ENCODE peak calls at places on chromosomes 5 and 9, in five cellular contexts. One of them, this sample, is unnamed.

GRCh38 chr9:131397100-131397790 is 3.4 kb downstream of the PRRC2B start:
- DNase-seq in T-helper 17 cell: no peak
- DNase-seq in naive thymus-derived CD4-positive, alpha-beta T cell: no peak
- DNase-seq in posterior cingulate gyrus: no peak
- DNase-seq in transverse colon: no peak
- DNase-seq in this sample: no peak

GRCh38 chr9:129501771-129502324 is 119.1 kb downstream of the C9orf50 start:
- DNase-seq in T-helper 17 cell: no peak
- DNase-seq in naive thymus-derived CD4-positive, alpha-beta T cell: no peak
- DNase-seq in posterior cingulate gyrus: no peak
- DNase-seq in transverse colon: no peak
- DNase-seq in this sample: no peak

GRCh38 chr9:96417610-96418073 is 528 bp downstream of the ZNF367 start:
- DNase-seq in T-helper 17 cell: peak
- DNase-seq in naive thymus-derived CD4-positive, alpha-beta T cell: no peak
- DNase-seq in transverse colon: peak
- DNase-seq in posterior cingulate gyrus: no peak
- DNase-seq in this sample: peak

GRCh38 chr5:100643473-100643872 is 108.3 kb downstream of the FAM174A start:
- DNase-seq in T-helper 17 cell: no peak
- DNase-seq in posterior cingulate gyrus: no peak
- DNase-seq in naive thymus-derived CD4-positive, alpha-beta T cell: no peak
- DNase-seq in transverse colon: no peak
- DNase-seq in this sample: no peak

GRCh38 chr5:84821924-84822323 is 437.2 kb upstream of the EDIL3 start:
- DNase-seq in transverse colon: no peak
- DNase-seq in T-helper 17 cell: no peak
- DNase-seq in naive thymus-derived CD4-positive, alpha-beta T cell: no peak
- DNase-seq in posterior cingulate gyrus: no peak
- DNase-seq in this sample: no peak

GRCh38 chr9:89372230-89372816 is 54.0 kb downstream of the SECISBP2 start:
- DNase-seq in transverse colon: no peak
- DNase-seq in naive thymus-derived CD4-positive, alpha-beta T cell: peak
- DNase-seq in posterior cingulate gyrus: no peak
- DNase-seq in T-helper 17 cell: no peak
- DNase-seq in this sample: no peak

GRCh38 chr5:66757834-66758396 is 161.7 kb downstream of the MAST4 start:
- DNase-seq in posterior cingulate gyrus: no peak
- DNase-seq in transverse colon: no peak
- DNase-seq in naive thymus-derived CD4-positive, alpha-beta T cell: no peak
- DNase-seq in T-helper 17 cell: no peak
- DNase-seq in this sample: no peak

GRCh38 chr9:98575379-98576346 is 133.1 kb downstream of the GABBR2 start:
- DNase-seq in posterior cingulate gyrus: peak
- DNase-seq in T-helper 17 cell: no peak
- DNase-seq in transverse colon: no peak
- DNase-seq in naive thymus-derived CD4-positive, alpha-beta T cell: no peak
- DNase-seq in this sample: no peak

GRCh38 chr9:118928723-118929122 is 440.5 kb downstream of the BRINP1 start:
- DNase-seq in T-helper 17 cell: no peak
- DNase-seq in transverse colon: no peak
- DNase-seq in posterior cingulate gyrus: no peak
- DNase-seq in naive thymus-derived CD4-positive, alpha-beta T cell: no peak
- DNase-seq in this sample: no peak

GRCh38 chr5:83375049-83375710 is 96.4 kb upstream of the VCAN start:
- DNase-seq in naive thymus-derived CD4-positive, alpha-beta T cell: no peak
- DNase-seq in T-helper 17 cell: no peak
- DNase-seq in transverse colon: no peak
- DNase-seq in posterior cingulate gyrus: no peak
- DNase-seq in this sample: no peak

GRCh38 chr5:142886956-142887355 is 116.8 kb downstream of the ARHGAP26 start:
- DNase-seq in transverse colon: no peak
- DNase-seq in naive thymus-derived CD4-positive, alpha-beta T cell: no peak
- DNase-seq in T-helper 17 cell: no peak
- DNase-seq in posterior cingulate gyrus: no peak
- DNase-seq in this sample: no peak

GRCh38 chr9:14806941-14807340 is 84.4 kb upstream of the CER1 start:
- DNase-seq in posterior cingulate gyrus: no peak
- DNase-seq in naive thymus-derived CD4-positive, alpha-beta T cell: no peak
- DNase-seq in transverse colon: no peak
- DNase-seq in T-helper 17 cell: no peak
- DNase-seq in this sample: no peak

GRCh38 chr5:57626703-57627102 is 144.1 kb upstream of the ACTBL2 start:
- DNase-seq in posterior cingulate gyrus: no peak
- DNase-seq in transverse colon: no peak
- DNase-seq in naive thymus-derived CD4-positive, alpha-beta T cell: no peak
- DNase-seq in T-helper 17 cell: no peak
- DNase-seq in this sample: no peak

GRCh38 chr5:60161340-60161934 is 267.9 kb upstream of the PDE4D start:
- DNase-seq in transverse colon: no peak
- DNase-seq in posterior cingulate gyrus: no peak
- DNase-seq in naive thymus-derived CD4-positive, alpha-beta T cell: no peak
- DNase-seq in T-helper 17 cell: no peak
- DNase-seq in this sample: no peak

GRCh38 chr5:106321242-106321641 is 1349.5 kb downstream of the EFNA5 start:
- DNase-seq in T-helper 17 cell: no peak
- DNase-seq in transverse colon: no peak
- DNase-seq in posterior cingulate gyrus: no peak
- DNase-seq in naive thymus-derived CD4-positive, alpha-beta T cell: no peak
- DNase-seq in this sample: no peak

GRCh38 chr5:97550164-97550563 is 367.1 kb upstream of the RIOK2 start:
- DNase-seq in T-helper 17 cell: no peak
- DNase-seq in posterior cingulate gyrus: no peak
- DNase-seq in transverse colon: no peak
- DNase-seq in naive thymus-derived CD4-positive, alpha-beta T cell: no peak
- DNase-seq in this sample: no peak

GRCh38 chr9:85483214-85483613 is 258.5 kb downstream of the AGTPBP1 start:
- DNase-seq in transverse colon: no peak
- DNase-seq in T-helper 17 cell: no peak
- DNase-seq in naive thymus-derived CD4-positive, alpha-beta T cell: no peak
- DNase-seq in posterior cingulate gyrus: no peak
- DNase-seq in this sample: no peak

GRCh38 chr5:36680066-36680465 is 73.7 kb downstream of the SLC1A3 start:
- DNase-seq in T-helper 17 cell: no peak
- DNase-seq in naive thymus-derived CD4-positive, alpha-beta T cell: no peak
- DNase-seq in transverse colon: peak
- DNase-seq in posterior cingulate gyrus: no peak
- DNase-seq in this sample: no peak

GRCh38 chr9:117412006-117412715 is 2.7 kb downstream of the ASTN2 start:
- DNase-seq in T-helper 17 cell: no peak
- DNase-seq in naive thymus-derived CD4-positive, alpha-beta T cell: no peak
- DNase-seq in posterior cingulate gyrus: peak
- DNase-seq in transverse colon: no peak
- DNase-seq in this sample: no peak

GRCh38 chr9:120183615-120184014 is 396.4 kb downstream of the CDK5RAP2 start:
- DNase-seq in T-helper 17 cell: no peak
- DNase-seq in posterior cingulate gyrus: no peak
- DNase-seq in transverse colon: no peak
- DNase-seq in naive thymus-derived CD4-positive, alpha-beta T cell: no peak
- DNase-seq in this sample: peak

GRCh38 chr9:35193762-35194161 is 32.0 kb downstream of the UNC13B start:
- DNase-seq in naive thymus-derived CD4-positive, alpha-beta T cell: no peak
- DNase-seq in T-helper 17 cell: no peak
- DNase-seq in transverse colon: no peak
- DNase-seq in posterior cingulate gyrus: no peak
- DNase-seq in this sample: no peak

GRCh38 chr5:34012791-34013190 is 4.9 kb upstream of the AMACR start:
- DNase-seq in transverse colon: no peak
- DNase-seq in posterior cingulate gyrus: no peak
- DNase-seq in naive thymus-derived CD4-positive, alpha-beta T cell: no peak
- DNase-seq in T-helper 17 cell: no peak
- DNase-seq in this sample: no peak

GRCh38 chr9:32430720-32431119 is 46.3 kb downstream of the ACO1 start:
- DNase-seq in naive thymus-derived CD4-positive, alpha-beta T cell: no peak
- DNase-seq in transverse colon: no peak
- DNase-seq in posterior cingulate gyrus: no peak
- DNase-seq in T-helper 17 cell: no peak
- DNase-seq in this sample: no peak

GRCh38 chr5:13985736-13986418 is 41.4 kb upstream of the DNAH5 start:
- DNase-seq in posterior cingulate gyrus: no peak
- DNase-seq in transverse colon: no peak
- DNase-seq in naive thymus-derived CD4-positive, alpha-beta T cell: no peak
- DNase-seq in T-helper 17 cell: no peak
- DNase-seq in this sample: no peak

GRCh38 chr9:5479994-5480694 is 29.8 kb downstream of the CD274 start:
- DNase-seq in naive thymus-derived CD4-positive, alpha-beta T cell: no peak
- DNase-seq in posterior cingulate gyrus: no peak
- DNase-seq in T-helper 17 cell: no peak
- DNase-seq in transverse colon: no peak
- DNase-seq in this sample: no peak

GRCh38 chr5:31366941-31367340 is 165.0 kb downstream of the DROSHA start:
- DNase-seq in naive thymus-derived CD4-positive, alpha-beta T cell: no peak
- DNase-seq in T-helper 17 cell: no peak
- DNase-seq in posterior cingulate gyrus: no peak
- DNase-seq in transverse colon: no peak
- DNase-seq in this sample: no peak

GRCh38 chr5:141149812-141150211 is at the start of gene PCDHB6:
- DNase-seq in transverse colon: no peak
- DNase-seq in T-helper 17 cell: no peak
- DNase-seq in naive thymus-derived CD4-positive, alpha-beta T cell: no peak
- DNase-seq in posterior cingulate gyrus: no peak
- DNase-seq in this sample: no peak

GRCh38 chr9:82797539-82797938 is 265.4 kb downstream of the RASEF start:
- DNase-seq in posterior cingulate gyrus: no peak
- DNase-seq in T-helper 17 cell: no peak
- DNase-seq in naive thymus-derived CD4-positive, alpha-beta T cell: no peak
- DNase-seq in transverse colon: peak
- DNase-seq in this sample: no peak

GRCh38 chr5:33936004-33936380 is 194 bp upstream of the RXFP3 start:
- DNase-seq in posterior cingulate gyrus: peak
- DNase-seq in transverse colon: peak
- DNase-seq in naive thymus-derived CD4-positive, alpha-beta T cell: peak
- DNase-seq in T-helper 17 cell: peak
- DNase-seq in this sample: no peak

GRCh38 chr5:167442922-167443321 is 848.5 kb upstream of the WWC1 start:
- DNase-seq in T-helper 17 cell: no peak
- DNase-seq in transverse colon: no peak
- DNase-seq in posterior cingulate gyrus: no peak
- DNase-seq in naive thymus-derived CD4-positive, alpha-beta T cell: no peak
- DNase-seq in this sample: no peak

GRCh38 chr9:137880976-137881530 is 3.5 kb downstream of the CACNA1B start:
- DNase-seq in naive thymus-derived CD4-positive, alpha-beta T cell: no peak
- DNase-seq in transverse colon: no peak
- DNase-seq in posterior cingulate gyrus: no peak
- DNase-seq in T-helper 17 cell: no peak
- DNase-seq in this sample: no peak

GRCh38 chr5:148906968-148907367 is 80.6 kb downstream of the ADRB2 start:
- DNase-seq in naive thymus-derived CD4-positive, alpha-beta T cell: no peak
- DNase-seq in posterior cingulate gyrus: no peak
- DNase-seq in transverse colon: no peak
- DNase-seq in T-helper 17 cell: no peak
- DNase-seq in this sample: no peak

GRCh38 chr5:89440670-89441069 is 557.7 kb upstream of the MEF2C start:
- DNase-seq in naive thymus-derived CD4-positive, alpha-beta T cell: no peak
- DNase-seq in posterior cingulate gyrus: no peak
- DNase-seq in T-helper 17 cell: no peak
- DNase-seq in transverse colon: no peak
- DNase-seq in this sample: no peak

GRCh38 chr5:19855453-19855852 is 132.5 kb downstream of the CDH18 start:
- DNase-seq in transverse colon: no peak
- DNase-seq in T-helper 17 cell: no peak
- DNase-seq in posterior cingulate gyrus: no peak
- DNase-seq in naive thymus-derived CD4-positive, alpha-beta T cell: no peak
- DNase-seq in this sample: no peak

GRCh38 chr5:125700380-125700856 is 722.8 kb upstream of the GRAMD2B start:
- DNase-seq in T-helper 17 cell: no peak
- DNase-seq in posterior cingulate gyrus: no peak
- DNase-seq in naive thymus-derived CD4-positive, alpha-beta T cell: no peak
- DNase-seq in transverse colon: peak
- DNase-seq in this sample: no peak

GRCh38 chr9:97559111-97559514 is 57.6 kb downstream of the TMOD1 start:
- DNase-seq in T-helper 17 cell: no peak
- DNase-seq in naive thymus-derived CD4-positive, alpha-beta T cell: no peak
- DNase-seq in posterior cingulate gyrus: no peak
- DNase-seq in transverse colon: no peak
- DNase-seq in this sample: peak

GRCh38 chr9:98453589-98454311 is 198.3 kb upstream of the TBC1D2 start:
- DNase-seq in T-helper 17 cell: no peak
- DNase-seq in posterior cingulate gyrus: no peak
- DNase-seq in transverse colon: no peak
- DNase-seq in naive thymus-derived CD4-positive, alpha-beta T cell: no peak
- DNase-seq in this sample: peak

GRCh38 chr5:139636975-139637408 is 11.2 kb upstream of the CXXC5 start:
- DNase-seq in transverse colon: no peak
- DNase-seq in T-helper 17 cell: no peak
- DNase-seq in posterior cingulate gyrus: no peak
- DNase-seq in naive thymus-derived CD4-positive, alpha-beta T cell: no peak
- DNase-seq in this sample: no peak